ENCODE peak calls at places on chromosomes 13 and 19, in five cellular contexts. H is NCI-H2081, V is fibroblast of mammary gland, X is BE2C, K is NCI-H2107. U is an unnamed sample.

GRCh38 chr13:73715114-73715909 is 418.9 kb downstream of the KLF12 start:
- DNase-seq in H (no peak), V (no peak), X (no peak), K (no peak), U (peak)

GRCh38 chr13:51525567-51526165 is 58.6 kb upstream of the WDFY2 start:
- DNase-seq in H (no peak), V (peak), X (no peak), K (no peak), U (peak)

GRCh38 chr13:109790951-109791605 is 4.7 kb upstream of the IRS2 start:
- DNase-seq in H (peak), V (peak), X (peak), K (peak), U (peak)

GRCh38 chr13:44865722-44866484 is 123.4 kb downstream of the NUFIP1 start:
- DNase-seq in H (no peak), V (no peak), X (no peak), K (no peak), U (no peak)

GRCh38 chr19:43759515-43759914 is 4.8 kb upstream of the SMG9 start:
- DNase-seq in H (no peak), V (peak), X (no peak), K (no peak), U (peak)

GRCh38 chr19:58575183-58576041 is 2.3 kb upstream of the MZF1 start:
- DNase-seq in H (no peak), V (peak), X (peak), K (no peak), U (peak)

GRCh38 chr13:98089246-98089645 is 53.6 kb upstream of the FARP1 start:
- DNase-seq in H (no peak), V (peak), X (no peak), K (no peak), U (peak)

GRCh38 chr19:13881231-13881691 is 4.3 kb downstream of the NANOS3 start:
- DNase-seq in H (no peak), V (no peak), X (no peak), K (no peak), U (no peak)

GRCh38 chr13:66409542-66409941 is 820.6 kb downstream of the PCDH9 start:
- DNase-seq in H (no peak), V (no peak), X (no peak), K (no peak), U (no peak)

GRCh38 chr19:719081-719512 is 10.4 kb downstream of the PALM start:
- DNase-seq in H (no peak), V (peak), X (no peak), K (no peak), U (no peak)

GRCh38 chr13:49374585-49375290 is 69.1 kb downstream of the CAB39L start:
- DNase-seq in H (no peak), V (peak), X (no peak), K (no peak), U (peak)

GRCh38 chr19:40612831-40613668 is 11.9 kb downstream of the LTBP4 start:
- DNase-seq in H (peak), V (peak), X (peak), K (no peak), U (peak)

GRCh38 chr13:30301827-30302226 is 5.5 kb downstream of the KATNAL1 start:
- DNase-seq in H (no peak), V (peak), X (no peak), K (no peak), U (no peak)

GRCh38 chr13:50512602-50513527 is 330.6 kb downstream of the DLEU7 start:
- DNase-seq in H (peak), V (peak), X (no peak), K (peak), U (no peak)

GRCh38 chr13:66765559-66765958 is 464.6 kb downstream of the PCDH9 start:
- DNase-seq in H (no peak), V (no peak), X (no peak), K (no peak), U (peak)

GRCh38 chr13:107864543-107865460 is 350.5 kb downstream of the LIG4 start:
- DNase-seq in H (peak), V (peak), X (no peak), K (no peak), U (peak)

GRCh38 chr19:55592391-55593090 is 6.8 kb downstream of the FIZ1 start:
- DNase-seq in H (no peak), V (no peak), X (no peak), K (no peak), U (no peak)

GRCh38 chr19:49881672-49882394 is 4.3 kb downstream of the TBC1D17 start:
- DNase-seq in H (no peak), V (peak), X (peak), K (no peak), U (no peak)

GRCh38 chr19:33998739-33999345 is 173.5 kb upstream of the LSM14A start:
- DNase-seq in H (no peak), V (peak), X (no peak), K (no peak), U (peak)

GRCh38 chr19:48962029-48962848 is 2.9 kb upstream of the FTL start:
- DNase-seq in H (no peak), V (peak), X (no peak), K (no peak), U (peak)

GRCh38 chr19:4100647-4101495 is 23.1 kb downstream of the MAP2K2 start:
- DNase-seq in H (no peak), V (no peak), X (no peak), K (no peak), U (no peak)

GRCh38 chr13:31000889-31001288 is 68.4 kb downstream of the TEX26 start:
- DNase-seq in H (no peak), V (no peak), X (no peak), K (no peak), U (peak)

GRCh38 chr19:12967907-12968306 is 1.5 kb upstream of the DAND5 start:
- DNase-seq in H (no peak), V (peak), X (no peak), K (no peak), U (peak)

GRCh38 chr19:20431826-20432225 is 133.8 kb downstream of the ZNF737 start:
- DNase-seq in H (no peak), V (no peak), X (no peak), K (no peak), U (no peak)